ENCODE peak calls at places on chromosomes 7 and 10, in four cellular contexts. One of them, this sample, is unnamed. For H3K9me3, the result is how much of the 10 kb centered on the place peaks cover.

GRCh38 chr10:127827354-127828140 is 65.2 kb downstream of the CLRN3 start:
- DNase-seq in testis: no peak
- DNase-seq in neuronal stem cell: no peak
- DNase-seq in body of pancreas: no peak
- DNase-seq in this sample: no peak

GRCh38 chr10:6601224-6601805 is 21.2 kb upstream of the PRKCQ start:
- DNase-seq in body of pancreas: no peak
- DNase-seq in testis: no peak
- DNase-seq in neuronal stem cell: no peak
- DNase-seq in this sample: no peak

GRCh38 chr7:129517931-129518330 is 15.6 kb downstream of the SMKR1 start:
- DNase-seq in testis: no peak
- DNase-seq in neuronal stem cell: no peak
- DNase-seq in body of pancreas: no peak
- DNase-seq in this sample: no peak

GRCh38 chr7:136114966-136115762 is 138.0 kb upstream of the MTPN start:
- DNase-seq in body of pancreas: peak
- DNase-seq in testis: peak
- DNase-seq in neuronal stem cell: peak
- DNase-seq in this sample: peak

GRCh38 chr10:132192076-132192975 is 5.6 kb downstream of the DPYSL4 start:
- DNase-seq in neuronal stem cell: no peak
- DNase-seq in body of pancreas: no peak
- DNase-seq in testis: no peak
- DNase-seq in this sample: no peak

GRCh38 chr10:100009283-100009792 is 409 bp downstream of the DNMBP start:
- DNase-seq in testis: peak
- DNase-seq in neuronal stem cell: no peak
- DNase-seq in body of pancreas: peak
- DNase-seq in this sample: no peak

GRCh38 chr10:43251664-43252165 is 15.2 kb downstream of the RASGEF1A start:
- DNase-seq in body of pancreas: peak
- DNase-seq in neuronal stem cell: no peak
- DNase-seq in testis: no peak
- DNase-seq in this sample: no peak

GRCh38 chr7:76261935-76262334 is 40.5 kb upstream of the HSPB1 start:
- DNase-seq in neuronal stem cell: no peak
- DNase-seq in testis: no peak
- DNase-seq in body of pancreas: no peak
- DNase-seq in this sample: no peak

GRCh38 chr7:112009081-112009480 is 197.1 kb downstream of the DOCK4 start:
- DNase-seq in neuronal stem cell: no peak
- DNase-seq in testis: no peak
- DNase-seq in body of pancreas: no peak
- DNase-seq in this sample: no peak

GRCh38 chr10:62047960-62048383 is 146.5 kb downstream of the ARID5B start:
- DNase-seq in testis: no peak
- DNase-seq in body of pancreas: no peak
- DNase-seq in neuronal stem cell: no peak
- DNase-seq in this sample: peak

GRCh38 chr7:143008007-143008901 is 18.7 kb downstream of the OR9A2 start:
- DNase-seq in body of pancreas: peak
- DNase-seq in neuronal stem cell: peak
- DNase-seq in testis: peak
- DNase-seq in this sample: peak

DNA sequence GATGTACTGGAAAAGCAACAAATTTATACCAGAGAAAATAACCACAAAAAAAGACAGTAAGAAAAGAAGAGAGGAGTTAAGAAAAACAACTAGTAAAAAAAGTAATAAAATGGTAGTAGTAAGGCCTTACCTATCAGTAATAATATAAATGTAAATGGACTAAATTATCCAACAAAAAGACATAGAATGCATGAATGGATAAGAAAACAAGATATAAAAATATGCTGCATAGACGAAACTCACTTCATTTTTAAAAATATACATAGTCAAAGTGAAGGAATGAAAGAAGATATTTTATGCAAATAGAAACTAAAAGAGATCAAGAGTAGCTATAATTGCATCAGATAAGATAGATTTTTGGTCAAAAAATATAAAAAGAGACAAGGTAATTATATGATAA is 739.1 kb downstream of the DNAJB9 start:
- DNase-seq in body of pancreas: no peak
- DNase-seq in neuronal stem cell: no peak
- DNase-seq in testis: no peak
- DNase-seq in this sample: no peak
- H3K9me3 ChIP-seq in body of pancreas: under half
- H3K9me3 ChIP-seq in neuronal stem cell: under half
- H3K9me3 ChIP-seq in testis: under half
- H3K9me3 ChIP-seq in this sample: under half

DNA sequence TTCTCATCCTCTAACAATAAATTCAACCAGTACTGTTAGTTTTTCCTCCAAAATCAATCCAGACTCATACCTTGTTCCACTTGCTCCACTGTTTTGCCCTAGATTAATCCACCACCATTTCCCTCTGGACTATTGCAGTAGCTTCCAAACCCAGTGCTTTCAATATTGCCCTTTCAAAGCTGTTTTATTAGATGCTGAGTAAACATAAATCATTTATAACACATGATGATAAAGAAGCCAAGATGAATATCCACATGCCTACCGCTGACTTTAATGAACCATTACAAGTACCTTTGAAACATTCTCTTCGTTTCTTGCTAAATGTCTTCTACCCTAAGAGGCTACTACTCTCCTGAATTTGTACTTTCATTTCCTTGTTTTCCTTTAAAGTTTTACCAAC is 174.2 kb upstream of the FAM171A1 start:
- DNase-seq in body of pancreas: no peak
- DNase-seq in testis: no peak
- DNase-seq in neuronal stem cell: no peak
- DNase-seq in this sample: no peak
- H3K9me3 ChIP-seq in body of pancreas: under half
- H3K9me3 ChIP-seq in testis: under half
- H3K9me3 ChIP-seq in neuronal stem cell: under half
- H3K9me3 ChIP-seq in this sample: under half

DNA sequence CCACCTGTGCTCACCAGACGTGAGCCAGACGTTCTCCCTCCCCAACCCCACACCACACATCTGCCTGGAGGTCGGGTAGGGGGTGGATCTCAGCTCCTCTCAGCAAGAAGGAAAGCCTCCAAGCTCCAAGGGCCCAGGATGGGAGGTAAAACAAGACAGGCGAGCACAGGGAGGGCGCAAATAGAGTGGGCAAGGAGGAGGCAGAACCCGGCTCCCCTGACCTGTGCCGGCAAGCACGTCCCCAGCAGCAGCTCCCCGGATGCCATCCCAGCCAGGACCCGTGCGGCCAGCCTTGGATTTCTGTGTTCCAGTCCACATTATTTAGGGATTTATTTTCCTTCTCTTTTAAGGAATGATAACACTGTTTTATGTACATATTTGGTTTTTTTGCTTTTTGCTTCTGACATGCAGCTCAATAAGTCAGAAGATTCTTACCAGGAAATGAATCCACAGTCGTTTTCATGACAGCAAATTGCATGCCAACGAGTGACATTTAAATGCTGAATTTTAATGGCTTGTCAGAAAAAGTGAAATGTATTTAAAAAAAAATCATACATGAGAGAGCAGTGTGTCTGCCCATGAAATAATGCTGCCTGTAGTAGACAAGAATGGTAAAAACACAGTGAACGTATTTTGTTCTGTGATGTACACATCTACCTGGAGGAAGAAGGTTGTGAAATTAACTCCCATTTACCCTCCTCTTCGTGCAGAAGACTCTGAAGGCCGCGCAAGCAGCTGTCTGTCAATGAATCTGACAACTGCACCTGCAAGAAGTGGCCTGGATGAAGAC is 276.5 kb downstream of the PTPRN2 start:
- DNase-seq in body of pancreas: no peak
- DNase-seq in testis: no peak
- DNase-seq in neuronal stem cell: no peak
- DNase-seq in this sample: no peak
- H3K9me3 ChIP-seq in body of pancreas: under half
- H3K9me3 ChIP-seq in testis: under half
- H3K9me3 ChIP-seq in neuronal stem cell: under half
- H3K9me3 ChIP-seq in this sample: under half

DNA sequence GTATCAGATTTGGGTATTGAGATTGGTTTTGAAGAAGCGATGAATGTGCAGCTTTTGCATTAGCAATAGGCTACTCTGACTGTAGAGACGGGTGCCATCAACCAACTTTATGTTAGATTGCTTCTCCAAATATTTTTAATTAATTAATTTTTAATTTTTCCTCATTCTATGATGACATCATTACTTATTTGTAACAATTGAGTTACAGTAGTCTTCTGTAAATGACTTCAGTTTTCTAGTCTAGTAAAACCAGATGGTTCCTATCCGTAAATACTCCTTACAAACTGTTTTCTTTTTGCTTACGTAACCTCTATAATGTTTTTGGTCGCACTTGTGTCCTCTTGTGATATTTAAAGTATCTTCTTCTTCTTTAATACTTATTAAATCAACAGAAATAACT is 118.1 kb downstream of the ZNF736 start:
- DNase-seq in testis: no peak
- DNase-seq in neuronal stem cell: no peak
- DNase-seq in body of pancreas: no peak
- DNase-seq in this sample: no peak
- H3K9me3 ChIP-seq in testis: under half
- H3K9me3 ChIP-seq in neuronal stem cell: under half
- H3K9me3 ChIP-seq in body of pancreas: under half
- H3K9me3 ChIP-seq in this sample: under half

GRCh38 chr7:157566631-157567006 is 229.8 kb downstream of the DNAJB6 start:
- DNase-seq in body of pancreas: no peak
- DNase-seq in neuronal stem cell: no peak
- DNase-seq in testis: no peak
- DNase-seq in this sample: no peak

GRCh38 chr7:157565201-157565626 is 228.4 kb downstream of the DNAJB6 start:
- DNase-seq in body of pancreas: no peak
- DNase-seq in testis: no peak
- DNase-seq in neuronal stem cell: no peak
- DNase-seq in this sample: no peak

GRCh38 chr7:157565981-157566630 is 229.3 kb downstream of the DNAJB6 start:
- DNase-seq in testis: no peak
- DNase-seq in body of pancreas: no peak
- DNase-seq in neuronal stem cell: peak
- DNase-seq in this sample: no peak

GRCh38 chr7:157561816-157562410 is 225.1 kb downstream of the DNAJB6 start:
- DNase-seq in testis: no peak
- DNase-seq in neuronal stem cell: no peak
- DNase-seq in body of pancreas: no peak
- DNase-seq in this sample: no peak

GRCh38 chr7:157564518-157565177 is 227.8 kb downstream of the DNAJB6 start:
- DNase-seq in neuronal stem cell: no peak
- DNase-seq in body of pancreas: no peak
- DNase-seq in testis: no peak
- DNase-seq in this sample: no peak
- H3K9me3 ChIP-seq in neuronal stem cell: under half
- H3K9me3 ChIP-seq in body of pancreas: under half
- H3K9me3 ChIP-seq in testis: under half
- H3K9me3 ChIP-seq in this sample: under half

GRCh38 chr7:27269455-27269854 is 26.9 kb downstream of the EVX1 start:
- DNase-seq in body of pancreas: no peak
- DNase-seq in neuronal stem cell: no peak
- DNase-seq in testis: no peak
- DNase-seq in this sample: no peak
- H3K9me3 ChIP-seq in body of pancreas: under half
- H3K9me3 ChIP-seq in neuronal stem cell: under half
- H3K9me3 ChIP-seq in testis: under half
- H3K9me3 ChIP-seq in this sample: under half